ENCODE peak calls at places on chromosomes 13 and 19, in seven cellular contexts. One of them, this sample, is unnamed. For H3K4me1, the result is how much of the 10 kb centered on the place peaks cover.

GRCh38 chr19:17337675-17338439 is 504 bp downstream of the GTPBP3 start:
- DNase-seq in testis: no peak
- DNase-seq in hepatocyte: no peak
- DNase-seq in ovary: no peak
- DNase-seq in thoracic aorta: no peak
- DNase-seq in heart right ventricle: no peak
- DNase-seq in PC-9: no peak
- DNase-seq in this sample: no peak

GRCh38 chr19:15177269-15178116 is 23.3 kb downstream of the NOTCH3 start:
- DNase-seq in thoracic aorta: no peak
- DNase-seq in heart right ventricle: peak
- DNase-seq in ovary: peak
- DNase-seq in testis: peak
- DNase-seq in PC-9: no peak
- DNase-seq in hepatocyte: peak
- DNase-seq in this sample: peak

GRCh38 chr13:77918391-77919261 is at the start of gene EDNRB:
- DNase-seq in ovary: no peak
- DNase-seq in hepatocyte: peak
- DNase-seq in testis: peak
- DNase-seq in PC-9: no peak
- DNase-seq in heart right ventricle: peak
- DNase-seq in thoracic aorta: no peak
- DNase-seq in this sample: peak

GRCh38 chr19:42514449-42514848 is 13.8 kb downstream of the CEACAM1 start:
- DNase-seq in hepatocyte: no peak
- DNase-seq in testis: no peak
- DNase-seq in heart right ventricle: no peak
- DNase-seq in PC-9: no peak
- DNase-seq in thoracic aorta: no peak
- DNase-seq in ovary: no peak
- DNase-seq in this sample: no peak

GRCh38 chr19:6381030-6381750 is 5.5 kb upstream of the PSPN start:
- DNase-seq in hepatocyte: no peak
- DNase-seq in ovary: no peak
- DNase-seq in thoracic aorta: no peak
- DNase-seq in PC-9: no peak
- DNase-seq in heart right ventricle: no peak
- DNase-seq in testis: no peak
- DNase-seq in this sample: no peak

GRCh38 chr19:17095141-17095919 is 19.8 kb downstream of the MYO9B start:
- DNase-seq in ovary: no peak
- DNase-seq in PC-9: no peak
- DNase-seq in heart right ventricle: peak
- DNase-seq in hepatocyte: peak
- DNase-seq in testis: peak
- DNase-seq in thoracic aorta: peak
- DNase-seq in this sample: peak

GRCh38 chr13:73842621-73843020 is 291.6 kb downstream of the KLF12 start:
- DNase-seq in PC-9: no peak
- DNase-seq in testis: no peak
- DNase-seq in heart right ventricle: no peak
- DNase-seq in hepatocyte: no peak
- DNase-seq in thoracic aorta: no peak
- DNase-seq in ovary: no peak
- DNase-seq in this sample: no peak

GRCh38 chr13:112844879-112845278 is 124.1 kb upstream of the MCF2L start:
- DNase-seq in PC-9: no peak
- DNase-seq in testis: no peak
- DNase-seq in ovary: no peak
- DNase-seq in thoracic aorta: no peak
- DNase-seq in hepatocyte: no peak
- DNase-seq in heart right ventricle: no peak
- DNase-seq in this sample: no peak

GRCh38 chr19:50181121-50181520 is 18.0 kb upstream of the IZUMO2 start:
- DNase-seq in heart right ventricle: no peak
- DNase-seq in PC-9: no peak
- DNase-seq in ovary: no peak
- DNase-seq in hepatocyte: no peak
- DNase-seq in thoracic aorta: no peak
- DNase-seq in testis: no peak
- DNase-seq in this sample: no peak

GRCh38 chr19:50896591-50897190 is 14.5 kb downstream of the KLK4 start:
- DNase-seq in thoracic aorta: no peak
- DNase-seq in PC-9: peak
- DNase-seq in ovary: no peak
- DNase-seq in hepatocyte: peak
- DNase-seq in heart right ventricle: no peak
- DNase-seq in testis: no peak
- DNase-seq in this sample: no peak

GRCh38 chr13:44459674-44460073 is 86.0 kb downstream of the SERP2 start:
- DNase-seq in heart right ventricle: no peak
- DNase-seq in ovary: no peak
- DNase-seq in testis: no peak
- DNase-seq in hepatocyte: no peak
- DNase-seq in PC-9: no peak
- DNase-seq in thoracic aorta: no peak
- DNase-seq in this sample: no peak

GRCh38 chr19:4624733-4625362 is 14.5 kb upstream of the TNFAIP8L1 start:
- DNase-seq in ovary: no peak
- DNase-seq in PC-9: no peak
- DNase-seq in testis: no peak
- DNase-seq in heart right ventricle: no peak
- DNase-seq in thoracic aorta: no peak
- DNase-seq in hepatocyte: peak
- DNase-seq in this sample: no peak

GRCh38 chr19:11324079-11324661 is 15.3 kb downstream of the RAB3D start:
- DNase-seq in ovary: peak
- DNase-seq in PC-9: peak
- DNase-seq in thoracic aorta: peak
- DNase-seq in heart right ventricle: peak
- DNase-seq in testis: peak
- DNase-seq in hepatocyte: peak
- DNase-seq in this sample: peak

GRCh38 chr13:98992355-98992754 is 14.5 kb upstream of the DOCK9 start:
- DNase-seq in testis: no peak
- DNase-seq in PC-9: no peak
- DNase-seq in hepatocyte: no peak
- DNase-seq in heart right ventricle: no peak
- DNase-seq in ovary: no peak
- DNase-seq in thoracic aorta: no peak
- DNase-seq in this sample: no peak

GRCh38 chr13:97866346-97866745 is 87.1 kb upstream of the IPO5 start:
- DNase-seq in thoracic aorta: no peak
- DNase-seq in hepatocyte: no peak
- DNase-seq in testis: no peak
- DNase-seq in ovary: no peak
- DNase-seq in heart right ventricle: no peak
- DNase-seq in PC-9: no peak
- DNase-seq in this sample: no peak

GRCh38 chr13:110382229-110382628 is 75.1 kb downstream of the COL4A2 start:
- DNase-seq in thoracic aorta: no peak
- DNase-seq in testis: no peak
- DNase-seq in ovary: no peak
- DNase-seq in PC-9: peak
- DNase-seq in hepatocyte: no peak
- DNase-seq in heart right ventricle: no peak
- DNase-seq in this sample: no peak

DNA sequence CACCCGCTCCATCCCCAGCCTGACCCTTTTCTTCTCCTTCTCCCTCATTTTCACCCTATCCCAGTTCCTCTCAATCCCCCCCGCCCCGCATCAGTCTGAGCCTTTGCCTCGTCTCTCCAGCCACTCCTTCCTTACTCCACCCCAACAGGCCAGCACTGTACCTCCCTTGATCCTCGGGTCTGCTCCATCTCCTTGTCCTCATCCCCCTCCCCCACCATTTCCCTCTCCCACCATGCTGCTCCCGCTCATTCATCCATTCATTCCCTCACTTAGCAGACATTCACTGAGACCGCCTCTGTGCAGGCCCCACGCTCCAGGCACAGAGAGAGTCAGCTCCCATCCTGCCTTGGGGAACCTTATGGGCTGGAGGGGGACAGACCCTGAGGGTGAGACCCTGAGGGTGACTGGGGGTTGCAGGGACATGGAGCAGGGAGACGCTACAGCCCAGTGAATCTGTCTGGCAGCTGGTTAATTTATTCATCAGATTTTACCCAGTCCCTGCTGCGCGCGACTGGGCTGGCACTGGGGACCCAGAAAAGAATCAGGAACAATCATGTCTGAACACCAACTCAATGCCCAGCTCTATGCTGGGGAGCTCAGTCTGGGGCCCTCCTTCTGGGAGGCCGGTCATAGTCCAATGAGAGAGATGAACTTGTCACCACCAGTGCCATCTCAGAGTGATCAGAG is 881 bp downstream of the ARHGAP33 start:
- DNase-seq in ovary: no peak
- DNase-seq in testis: no peak
- DNase-seq in PC-9: no peak
- DNase-seq in hepatocyte: no peak
- DNase-seq in thoracic aorta: no peak
- DNase-seq in heart right ventricle: no peak
- DNase-seq in this sample: no peak
- H3K4me1 ChIP-seq in ovary: under half
- H3K4me1 ChIP-seq in testis: under half
- H3K4me1 ChIP-seq in PC-9: under half
- H3K4me1 ChIP-seq in hepatocyte: under half
- H3K4me1 ChIP-seq in thoracic aorta: under half
- H3K4me1 ChIP-seq in heart right ventricle: under half
- H3K4me1 ChIP-seq in this sample: under half

DNA sequence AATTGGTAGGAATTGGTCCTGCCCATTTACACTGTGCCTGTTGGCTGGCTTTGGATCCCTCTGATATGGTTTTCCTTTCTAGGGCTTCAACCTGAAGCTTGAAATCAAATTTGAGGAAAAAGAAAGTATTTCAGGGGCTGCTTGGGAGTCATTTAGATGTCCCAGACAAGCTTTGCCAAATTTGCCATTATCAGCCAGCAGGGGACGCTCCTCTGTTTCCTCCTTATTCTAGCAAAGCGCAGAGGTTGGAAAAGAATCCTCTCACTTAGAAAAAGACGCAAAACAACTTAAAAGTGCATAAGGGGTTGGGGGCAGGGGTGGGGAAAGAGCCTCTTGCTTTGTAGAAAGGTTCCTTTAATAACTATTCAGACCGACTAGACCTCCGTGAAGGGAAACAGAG is 1211.1 kb upstream of the PCDH20 start:
- DNase-seq in ovary: no peak
- DNase-seq in heart right ventricle: no peak
- DNase-seq in thoracic aorta: no peak
- DNase-seq in PC-9: no peak
- DNase-seq in hepatocyte: no peak
- DNase-seq in testis: peak
- DNase-seq in this sample: no peak
- TF ChIP-seq CTCF in ovary: no peak
- TF ChIP-seq CTCF in heart right ventricle: no peak
- TF ChIP-seq CTCF in thoracic aorta: no peak
- TF ChIP-seq CTCF in PC-9: no peak
- TF ChIP-seq CTCF in hepatocyte: no peak
- TF ChIP-seq CTCF in testis: peak
- TF ChIP-seq CTCF in this sample: no peak

GRCh38 chr13:30829788-30830637 is 76.1 kb upstream of the MEDAG start:
- DNase-seq in thoracic aorta: no peak
- DNase-seq in ovary: no peak
- DNase-seq in hepatocyte: no peak
- DNase-seq in testis: no peak
- DNase-seq in PC-9: no peak
- DNase-seq in heart right ventricle: no peak
- DNase-seq in this sample: no peak

GRCh38 chr13:30830638-30830965 is 75.5 kb upstream of the MEDAG start:
- DNase-seq in heart right ventricle: no peak
- DNase-seq in ovary: no peak
- DNase-seq in PC-9: peak
- DNase-seq in testis: no peak
- DNase-seq in hepatocyte: peak
- DNase-seq in thoracic aorta: no peak
- DNase-seq in this sample: no peak

GRCh38 chr13:30832845-30833332 is 73.2 kb upstream of the MEDAG start:
- DNase-seq in PC-9: peak
- DNase-seq in hepatocyte: peak
- DNase-seq in ovary: peak
- DNase-seq in thoracic aorta: no peak
- DNase-seq in heart right ventricle: peak
- DNase-seq in testis: peak
- DNase-seq in this sample: no peak

GRCh38 chr13:30831515-30831914 is 74.6 kb upstream of the MEDAG start:
- DNase-seq in hepatocyte: no peak
- DNase-seq in PC-9: no peak
- DNase-seq in testis: no peak
- DNase-seq in ovary: no peak
- DNase-seq in thoracic aorta: no peak
- DNase-seq in heart right ventricle: no peak
- DNase-seq in this sample: no peak

DNA sequence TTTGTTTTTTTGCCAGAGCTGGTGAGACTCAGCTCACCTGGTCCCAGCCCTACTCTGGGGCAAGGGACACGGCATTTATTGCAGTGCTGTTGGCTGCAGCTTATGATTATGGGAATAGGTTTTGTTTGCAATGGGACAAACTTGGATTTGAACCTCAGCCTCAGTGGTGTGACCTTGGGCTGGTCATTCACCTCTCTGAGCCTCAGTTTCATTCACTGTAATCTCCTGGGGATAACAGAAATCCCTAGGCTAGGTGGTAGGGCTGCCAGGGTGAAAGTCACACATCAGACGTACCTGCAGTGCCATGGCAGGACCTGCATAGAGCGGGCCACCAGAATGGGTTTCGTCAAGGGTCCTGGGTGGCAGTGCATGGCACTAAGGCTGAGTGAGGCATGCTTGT is 73.7 kb upstream of the MEDAG start:
- DNase-seq in PC-9: no peak
- DNase-seq in heart right ventricle: no peak
- DNase-seq in testis: no peak
- DNase-seq in ovary: no peak
- DNase-seq in thoracic aorta: no peak
- DNase-seq in hepatocyte: no peak
- DNase-seq in this sample: no peak
- H3K4me1 ChIP-seq in PC-9: half or more
- H3K4me1 ChIP-seq in heart right ventricle: under half
- H3K4me1 ChIP-seq in testis: under half
- H3K4me1 ChIP-seq in ovary: under half
- H3K4me1 ChIP-seq in thoracic aorta: under half
- H3K4me1 ChIP-seq in hepatocyte: half or more
- H3K4me1 ChIP-seq in this sample: under half

DNA sequence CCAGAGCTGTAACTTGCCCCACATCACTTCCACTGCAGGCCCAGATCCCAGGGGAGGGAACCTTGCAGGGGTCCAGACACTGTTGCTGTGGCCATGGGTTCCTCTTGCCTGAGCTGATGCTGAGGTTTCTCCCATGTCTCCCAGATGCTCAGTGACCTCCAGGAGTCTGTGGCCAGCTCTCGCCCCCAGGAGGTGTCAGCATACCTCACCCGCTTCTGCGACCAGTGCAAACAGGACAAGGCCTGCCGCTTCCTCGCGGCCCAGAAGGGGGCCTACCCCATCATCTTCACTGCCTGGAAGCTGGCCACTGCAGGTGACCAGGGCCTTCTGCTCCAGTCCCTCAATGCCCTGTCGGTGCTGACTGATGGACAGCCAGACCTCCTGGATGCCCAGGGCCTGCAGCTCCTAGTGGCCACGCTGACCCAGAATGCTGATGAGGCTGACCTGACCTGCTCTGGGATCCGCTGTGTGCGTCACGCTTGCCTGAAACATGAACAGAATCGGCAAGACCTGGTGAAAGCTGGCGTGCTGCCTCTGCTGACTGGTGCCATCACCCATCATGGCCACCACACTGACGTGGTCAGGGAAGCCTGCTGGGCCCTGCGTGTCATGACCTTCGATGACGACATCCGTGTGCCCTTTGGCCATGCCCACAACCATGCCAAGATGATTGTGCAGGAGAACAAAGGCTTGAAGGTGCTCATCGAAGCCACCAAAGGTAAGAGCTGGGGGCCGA is 12.1 kb upstream of the SLC25A42 start:
- DNase-seq in heart right ventricle: no peak
- DNase-seq in hepatocyte: peak
- DNase-seq in ovary: no peak
- DNase-seq in PC-9: no peak
- DNase-seq in thoracic aorta: no peak
- DNase-seq in testis: no peak
- DNase-seq in this sample: no peak
- TF ChIP-seq CTCF in heart right ventricle: no peak
- TF ChIP-seq CTCF in hepatocyte: no peak
- TF ChIP-seq CTCF in ovary: no peak
- TF ChIP-seq CTCF in PC-9: no peak
- TF ChIP-seq CTCF in thoracic aorta: no peak
- TF ChIP-seq CTCF in testis: no peak
- TF ChIP-seq CTCF in this sample: no peak

This sample was measured in sigmoid colon.